ENCODE peak calls at places on chromosomes 4 and X, in ten cellular contexts. C, E, T, M, K, L, O, F, N and B are unnamed samples.

GRCh38 chr4:30717208-30718020 is 2.8 kb upstream of the PCDH7 start:
- DNase-seq in N (peak), T (peak), L (peak), E (peak), F (peak), O (no peak), K (no peak), M (peak), C (peak), B (no peak)

GRCh38 chr4:174444390-174444789 is 77.9 kb downstream of the HPGD start:
- DNase-seq in K (no peak), E (no peak), M (no peak), L (no peak), O (no peak), C (no peak), N (no peak), F (no peak), T (no peak), B (no peak)

GRCh38 chr4:158949094-158949493 is 153.8 kb upstream of the RAPGEF2 start:
- DNase-seq in T (no peak), E (peak), O (no peak), M (no peak), C (peak), L (no peak), K (no peak), F (peak), N (no peak), B (peak)

GRCh38 chrX:27918799-27919198 is 62.5 kb downstream of the DCAF8L1 start:
- DNase-seq in M (peak), N (no peak), E (peak), C (peak), F (peak), T (no peak), K (no peak), L (peak), O (no peak), B (peak)

GRCh38 chr4:155802573-155802972 is 43.8 kb downstream of the GUCY1B1 start:
- DNase-seq in N (no peak), T (no peak), C (no peak), M (no peak), F (peak), L (no peak), O (no peak), E (no peak), K (no peak), B (no peak)

GRCh38 chrX:20857746-20858145 is 516.5 kb upstream of the CNKSR2 start:
- DNase-seq in M (no peak), F (no peak), T (no peak), O (no peak), K (no peak), C (peak), N (no peak), L (no peak), E (peak), B (no peak)

GRCh38 chrX:34656467-34656841 is 631 bp downstream of the TMEM47 start:
- DNase-seq in E (no peak), C (no peak), O (no peak), N (peak), L (no peak), T (no peak), K (no peak), M (no peak), F (no peak), B (no peak)

GRCh38 chr4:33882246-33882990 is 2361.9 kb downstream of the ARAP2 start:
- DNase-seq in E (peak), L (no peak), O (no peak), F (no peak), K (no peak), C (peak), T (no peak), N (no peak), M (no peak), B (no peak)

GRCh38 chr4:187235456-187236170 is 512.0 kb upstream of the FAT1 start:
- DNase-seq in K (peak), N (no peak), M (peak), T (no peak), O (no peak), L (no peak), F (no peak), C (no peak), E (no peak), B (no peak)

GRCh38 chr4:8112672-8113071 is 45.9 kb downstream of the ABLIM2 start:
- DNase-seq in O (no peak), L (peak), C (no peak), M (no peak), E (no peak), T (peak), N (no peak), F (no peak), K (no peak), B (no peak)

GRCh38 chr4:72779256-72779655 is 210.2 kb upstream of the ADAMTS3 start:
- DNase-seq in E (peak), O (no peak), K (no peak), F (no peak), M (no peak), C (peak), T (no peak), L (no peak), N (no peak), B (peak)

GRCh38 chr4:184746532-184746870 is 12.6 kb upstream of the CENPU start:
- DNase-seq in C (peak), K (peak), F (peak), E (peak), L (no peak), T (no peak), O (no peak), M (no peak), N (peak), B (peak)

GRCh38 chrX:150693782-150694574 is 782 bp downstream of the MTMR1 start:
- DNase-seq in L (peak), C (peak), E (peak), N (peak), K (no peak), M (peak), F (peak), O (peak), T (peak), B (peak)

GRCh38 chr4:163331629-163332360 is 601 bp downstream of the NPY1R start:
- DNase-seq in E (no peak), T (peak), L (peak), M (peak), K (no peak), O (no peak), F (no peak), C (peak), N (no peak), B (no peak)

GRCh38 chr4:164402554-164402953 is 351.4 kb upstream of the SMIM31 start:
- DNase-seq in C (no peak), M (no peak), L (no peak), T (no peak), O (no peak), N (no peak), K (no peak), F (no peak), E (peak), B (no peak)
- H3K4me3 ChIP-seq in C (no peak), M (no peak), L (no peak), T (no peak), O (no peak), N (no peak), K (no peak), F (no peak), E (no peak), B (no peak)

GRCh38 chr4:92012899-92013867 is 290.6 kb upstream of the GRID2 start:
- DNase-seq in F (no peak), C (no peak), E (no peak), N (no peak), T (no peak), M (no peak), L (peak), O (no peak), K (no peak), B (no peak)
- TF ChIP-seq CTCF in F (peak), C (no peak), E (no peak), N (no peak), T (no peak), M (no peak), L (peak), O (no peak), K (peak), B (no peak)

DNA sequence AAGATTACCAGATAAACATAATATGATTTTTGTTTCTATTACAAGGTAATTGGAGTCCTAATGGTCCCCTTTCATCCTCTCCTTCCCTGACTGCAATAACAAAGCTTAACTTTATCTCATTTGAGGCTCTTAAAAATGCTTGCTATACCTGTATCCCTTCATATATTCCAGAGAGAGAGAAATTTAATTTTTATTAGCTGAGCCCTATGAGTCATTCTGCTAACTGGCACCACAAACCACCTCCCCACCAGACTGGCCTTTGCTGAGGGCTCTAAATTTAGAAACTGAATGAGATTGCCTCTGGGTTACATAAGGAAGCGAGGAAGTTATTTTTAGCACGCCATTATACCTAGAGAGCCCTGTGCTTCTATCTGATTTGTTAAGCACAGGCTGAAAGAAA is 27.4 kb downstream of the CBLL2 start:
- DNase-seq in E (peak), F (peak), L (no peak), T (no peak), O (no peak), K (peak), C (peak), M (peak), N (no peak), B (peak)
- H3K4me3 ChIP-seq in E (no peak), F (no peak), L (no peak), T (no peak), O (no peak), K (no peak), C (no peak), M (peak), N (no peak), B (no peak)

GRCh38 chrX:46607916-46608315 is 34.4 kb downstream of the CHST7 start:
- DNase-seq in T (no peak), C (no peak), K (no peak), F (no peak), O (no peak), E (no peak), N (no peak), M (no peak), L (no peak), B (no peak)
- TF ChIP-seq CTCF in T (no peak), C (no peak), K (no peak), F (no peak), O (no peak), E (no peak), N (no peak), M (no peak), L (no peak), B (no peak)

GRCh38 chrX:107600366-107600765 is 27.9 kb upstream of the PRPS1 start:
- DNase-seq in C (no peak), K (no peak), N (no peak), E (peak), O (no peak), F (peak), L (no peak), M (no peak), T (no peak), B (no peak)

GRCh38 chrX:107596651-107597050 is 31.7 kb upstream of the PRPS1 start:
- DNase-seq in T (no peak), F (no peak), M (no peak), N (no peak), C (no peak), K (peak), L (no peak), E (peak), O (no peak), B (no peak)

GRCh38 chrX:107597264-107597663 is 31.0 kb upstream of the PRPS1 start:
- DNase-seq in O (no peak), T (no peak), K (no peak), N (no peak), F (no peak), L (no peak), E (no peak), M (no peak), C (no peak), B (no peak)

GRCh38 chrX:107599371-107599970 is 28.8 kb upstream of the PRPS1 start:
- DNase-seq in N (no peak), L (no peak), C (no peak), M (no peak), E (no peak), T (no peak), F (no peak), O (no peak), K (no peak), B (no peak)

DNA sequence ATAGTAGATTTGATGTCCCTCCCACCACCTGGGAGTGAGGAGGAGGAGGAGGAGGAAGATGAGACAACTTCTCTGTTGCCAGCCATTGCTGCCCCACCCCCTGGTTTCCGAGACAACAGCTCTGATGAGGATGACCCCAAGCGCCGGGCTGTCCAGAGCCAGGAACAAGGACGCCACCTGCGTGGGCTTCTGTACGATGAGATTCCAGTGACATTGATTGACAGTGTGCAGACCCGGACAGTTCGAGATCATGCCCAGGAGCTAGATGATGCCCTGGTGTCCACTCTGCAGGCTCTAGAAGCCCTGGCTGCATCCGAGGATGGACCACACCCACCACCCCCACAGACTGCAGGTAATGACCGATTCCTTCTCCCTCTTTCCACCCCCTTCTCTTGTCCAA is 30.5 kb upstream of the PRPS1 start:
- DNase-seq in N (no peak), K (no peak), L (no peak), M (no peak), C (no peak), O (no peak), F (no peak), E (no peak), T (no peak), B (no peak)
- H3K4me3 ChIP-seq in N (no peak), K (no peak), L (no peak), M (no peak), C (no peak), O (no peak), F (no peak), E (no peak), T (no peak), B (no peak)

GRCh38 chr4:121998024-121998423 is 46.2 kb upstream of the TRPC3 start:
- DNase-seq in M (no peak), C (no peak), T (no peak), N (no peak), K (no peak), O (no peak), F (no peak), E (peak), L (no peak), B (no peak)
- TF ChIP-seq CTCF in M (no peak), C (no peak), T (peak), N (no peak), K (peak), O (peak), F (no peak), E (peak), L (no peak), B (peak)

GRCh38 chr4:153014460-153014859 is 78.3 kb downstream of the FHDC1 start:
- DNase-seq in M (no peak), C (no peak), L (no peak), F (peak), K (no peak), T (no peak), O (no peak), E (no peak), N (no peak), B (no peak)
- H3K4me3 ChIP-seq in M (no peak), C (no peak), L (no peak), F (no peak), K (no peak), T (no peak), O (no peak), E (no peak), N (no peak), B (no peak)

GRCh38 chr4:121107507-121107906 is 35.2 kb upstream of the NDNF start:
- DNase-seq in O (no peak), N (no peak), L (no peak), M (no peak), C (no peak), E (no peak), K (no peak), F (no peak), T (no peak), B (no peak)

GRCh38 chr4:121113680-121114079 is 41.3 kb upstream of the NDNF start:
- DNase-seq in K (no peak), N (no peak), O (no peak), F (no peak), M (no peak), E (no peak), C (no peak), L (no peak), T (no peak), B (no peak)

GRCh38 chr4:121112530-121112929 is 40.2 kb upstream of the NDNF start:
- DNase-seq in N (no peak), O (no peak), C (no peak), K (no peak), L (no peak), E (peak), F (no peak), T (no peak), M (no peak), B (no peak)

GRCh38 chr4:121108557-121108956 is 36.2 kb upstream of the NDNF start:
- DNase-seq in M (no peak), E (no peak), F (no peak), L (no peak), T (no peak), N (no peak), O (no peak), C (no peak), K (no peak), B (no peak)
- TF ChIP-seq CTCF in M (no peak), E (no peak), F (no peak), L (no peak), T (no peak), N (no peak), O (no peak), C (no peak), K (no peak), B (no peak)

GRCh38 chr4:142701017-142701416 is 145.1 kb downstream of the INPP4B start:
- DNase-seq in T (no peak), E (no peak), F (no peak), N (no peak), C (no peak), O (no peak), M (no peak), L (no peak), K (no peak), B (no peak)
- H3K4me3 ChIP-seq in T (no peak), E (no peak), F (no peak), N (no peak), C (no peak), O (no peak), M (no peak), L (no peak), K (no peak), B (no peak)

GRCh38 chr4:41456559-41457101 is 81.3 kb upstream of the LIMCH1 start:
- DNase-seq in O (no peak), L (no peak), E (no peak), K (no peak), T (no peak), N (no peak), C (no peak), M (no peak), F (no peak), B (no peak)
- TF ChIP-seq CTCF in O (no peak), L (no peak), E (no peak), K (no peak), T (no peak), N (no peak), C (no peak), M (no peak), F (no peak), B (no peak)